ENCODE peak calls at places on chromosomes 1 and 21, in four cellular contexts. X is GM12891, I is K562, F is lower leg skin. B is an unnamed sample.

GRCh38 chr1:165914136-165914798 is 86.9 kb downstream of the UCK2 start:
- DNase-seq in F (peak), I (peak), X (peak), B (peak)

GRCh38 chr21:33950425-33951079 is 34.9 kb upstream of the ATP5PO start:
- DNase-seq in F (no peak), X (no peak), I (no peak), B (no peak)

GRCh38 chr1:170618418-170618817 is 45.5 kb upstream of the PRRX1 start:
- DNase-seq in F (no peak), X (no peak), I (no peak), B (no peak)

GRCh38 chr1:34790985-34791384 is 1.8 kb upstream of the GJA4 start:
- DNase-seq in I (no peak), X (no peak), F (no peak), B (no peak)

GRCh38 chr1:109802136-109802900 is 38.6 kb upstream of the EPS8L3 start:
- DNase-seq in F (no peak), X (no peak), I (no peak), B (no peak)

GRCh38 chr1:209411491-209411929 is 172.0 kb upstream of the CAMK1G start:
- DNase-seq in I (no peak), X (no peak), F (peak), B (no peak)

GRCh38 chr1:220701974-220702373 is 11.8 kb downstream of the C1orf115 start:
- DNase-seq in I (no peak), X (no peak), F (no peak), B (peak)

GRCh38 chr1:214859647-214860046 is 222.9 kb upstream of the KCNK2 start:
- DNase-seq in F (no peak), X (no peak), I (no peak), B (no peak)

GRCh38 chr1:166903232-166903631 is 27.2 kb upstream of the TADA1 start:
- DNase-seq in I (no peak), X (no peak), F (no peak), B (no peak)

GRCh38 chr1:157829711-157830110 is 9.8 kb upstream of the FCRL1 start:
- DNase-seq in I (no peak), F (no peak), X (no peak), B (no peak)

GRCh38 chr1:54487571-54488050 is 60.4 kb upstream of the ACOT11 start:
- DNase-seq in X (no peak), I (no peak), F (no peak), B (no peak)

GRCh38 chr1:5562769-5563168 is 429.5 kb downstream of the NPHP4 start:
- DNase-seq in I (no peak), F (no peak), X (no peak), B (no peak)

GRCh38 chr1:24501371-24502167 is 1.1 kb upstream of the RCAN3 start:
- DNase-seq in I (no peak), X (no peak), F (peak), B (peak)

GRCh38 chr1:40530735-40531380 is 579 bp upstream of the ZNF684 start:
- DNase-seq in X (no peak), F (no peak), I (no peak), B (peak)

GRCh38 chr21:8994640-8995511 is 1526.5 kb upstream of the TPTE start:
- DNase-seq in X (no peak), F (no peak), I (peak), B (no peak)

GRCh38 chr1:218957971-218958370 is 215.7 kb upstream of the LYPLAL1 start:
- DNase-seq in F (no peak), I (no peak), X (no peak), B (no peak)

GRCh38 chr21:44377201-44377921 is 23.9 kb downstream of the TRPM2 start:
- DNase-seq in F (no peak), I (peak), X (no peak), B (peak)

GRCh38 chr1:117673405-117673804 is 67.6 kb downstream of the TENT5C start:
- DNase-seq in F (no peak), X (no peak), I (no peak), B (peak)

GRCh38 chr1:41338820-41339219 is 22.4 kb upstream of the FOXO6 start:
- DNase-seq in I (no peak), F (no peak), X (no peak), B (no peak)

GRCh38 chr1:19813651-19813960 is 1.5 kb downstream of the RNF186 start:
- DNase-seq in X (no peak), F (no peak), I (no peak), B (no peak)

GRCh38 chr1:245197911-245198379 is 43.2 kb downstream of the KIF26B start:
- DNase-seq in X (no peak), F (no peak), I (no peak), B (no peak)

GRCh38 chr1:24047101-24047459 is 64.9 kb downstream of the MYOM3 start:
- DNase-seq in I (peak), F (peak), X (no peak), B (peak)

GRCh38 chr1:169250022-169250421 is 117.6 kb downstream of the NME7 start:
- DNase-seq in X (no peak), F (no peak), I (no peak), B (no peak)

GRCh38 chr1:2134232-2134603 is 60.4 kb downstream of the FAAP20 start:
- DNase-seq in X (no peak), I (no peak), F (no peak), B (no peak)

GRCh38 chr1:155202731-155203515 is 4.8 kb downstream of the THBS3 start:
- DNase-seq in X (no peak), F (no peak), I (no peak), B (no peak)

GRCh38 chr1:156627313-156627880 is 8.2 kb downstream of the HAPLN2 start:
- DNase-seq in F (no peak), X (no peak), I (peak), B (peak)

GRCh38 chr1:109438798-109439297 is 12.6 kb upstream of the PSMA5 start:
- DNase-seq in X (no peak), F (no peak), I (peak), B (peak)

DNA sequence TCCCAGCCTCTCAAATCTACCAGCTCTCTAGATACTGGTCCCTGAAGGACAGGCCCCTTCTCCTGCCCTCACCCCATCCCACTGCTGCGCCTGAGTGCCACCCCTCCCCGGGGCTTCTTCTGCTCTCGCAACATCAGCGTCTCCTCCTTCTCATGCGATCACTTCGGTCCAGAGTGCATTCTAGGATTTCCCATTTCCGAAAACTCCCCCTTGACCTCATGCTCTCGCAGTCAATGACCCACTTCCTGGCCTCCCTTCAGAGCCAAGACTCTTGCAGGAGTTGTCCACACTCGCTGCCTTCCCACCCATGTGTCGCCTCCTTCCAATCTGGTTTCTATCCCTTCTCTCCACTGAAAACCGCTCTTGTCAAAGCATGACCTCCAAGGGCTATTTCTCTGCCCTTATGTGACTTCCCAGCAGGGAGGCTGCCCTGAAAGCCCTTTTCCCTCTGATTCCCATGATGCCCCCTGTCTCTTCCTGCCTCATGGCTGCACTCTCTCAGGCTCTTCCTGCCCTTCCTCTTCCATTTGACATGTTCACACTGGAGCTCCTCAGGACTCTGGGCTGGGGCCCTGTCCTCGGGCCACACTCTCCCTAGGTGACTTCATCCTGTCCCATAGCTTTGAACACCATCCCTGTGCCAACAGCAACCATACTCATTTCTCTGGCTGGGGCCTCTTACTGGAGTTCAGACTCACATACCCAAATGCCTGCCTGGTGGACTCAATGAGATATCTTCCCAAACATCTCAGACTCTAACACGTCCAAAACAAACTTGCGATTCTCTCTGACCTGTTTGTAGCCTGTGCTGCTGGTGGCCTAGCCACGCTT is 46.0 kb downstream of the LDLRAD2 start:
- DNase-seq in I (no peak), F (no peak), X (no peak), B (peak)
- TF ChIP-seq POLR2A in I (no peak), F (no peak), X (no peak), B (no peak)

GRCh38 chr1:193565971-193566577 is 379.7 kb upstream of the B3GALT2 start:
- DNase-seq in X (no peak), I (no peak), F (no peak), B (no peak)
- TF ChIP-seq POLR2A in X (no peak), I (no peak), F (no peak), B (no peak)

GRCh38 chr1:235246022-235246948 is 81.7 kb downstream of the ARID4B start:
- DNase-seq in X (no peak), I (no peak), F (no peak), B (peak)
- TF ChIP-seq POLR2A in X (no peak), I (no peak), F (no peak), B (no peak)

DNA sequence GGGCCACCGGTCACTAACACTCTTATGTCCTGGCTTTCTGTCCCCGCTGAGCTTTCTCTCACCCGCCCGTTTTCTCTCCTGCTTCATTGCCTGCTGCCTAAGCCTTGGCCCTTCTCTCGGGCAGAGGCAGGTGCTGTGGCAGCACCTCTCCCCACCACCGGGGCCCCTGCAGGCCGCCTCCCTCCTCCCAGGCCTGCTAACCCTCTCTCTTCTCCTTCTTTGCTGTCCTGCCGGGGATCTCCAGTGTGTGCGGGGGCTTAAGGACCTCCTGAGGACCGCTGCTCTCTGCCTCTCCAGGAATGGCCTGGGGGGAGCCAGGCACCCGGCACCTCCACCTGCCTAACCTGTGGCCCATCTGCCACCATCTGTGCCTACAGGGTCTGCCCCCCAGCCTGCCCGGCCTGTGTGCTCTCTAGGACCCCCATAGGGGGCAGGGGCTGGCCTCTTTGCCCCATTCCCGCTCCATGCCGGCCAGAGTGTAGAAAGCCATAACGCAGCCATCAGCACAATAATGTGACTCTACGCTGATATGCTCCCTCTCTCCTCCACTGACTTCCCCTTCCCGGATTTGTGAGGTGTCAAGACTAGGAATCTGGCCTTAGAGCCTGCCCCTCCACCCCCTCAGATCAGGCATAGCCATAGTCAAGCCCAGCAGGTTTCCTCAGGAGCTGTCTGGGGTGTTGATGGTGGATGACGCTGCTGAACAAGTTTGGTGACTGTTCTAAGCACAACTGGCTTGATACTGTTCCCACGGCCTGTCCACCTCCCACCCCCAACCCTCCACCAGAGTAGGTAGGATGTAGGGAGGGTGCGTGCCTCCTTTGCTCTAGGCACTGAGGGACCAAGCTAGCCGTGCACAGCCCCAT is 6.1 kb upstream of the SFN start:
- DNase-seq in I (no peak), X (no peak), F (no peak), B (no peak)
- TF ChIP-seq POLR2A in I (no peak), X (no peak), F (no peak), B (no peak)

GRCh38 chr1:161196111-161196510 is 2.7 kb downstream of the ADAMTS4 start:
- DNase-seq in X (no peak), I (no peak), F (no peak), B (no peak)

GRCh38 chr1:161195171-161195570 is 3.7 kb downstream of the ADAMTS4 start:
- DNase-seq in F (no peak), X (no peak), I (no peak), B (no peak)

GRCh38 chr1:161198206-161198876 is 513 bp downstream of the ADAMTS4 start:
- DNase-seq in F (peak), I (no peak), X (no peak), B (no peak)

GRCh38 chr1:161197560-161198205 is 1.2 kb downstream of the ADAMTS4 start:
- DNase-seq in I (no peak), X (no peak), F (no peak), B (no peak)

GRCh38 chr1:161196521-161197451 is 2.1 kb downstream of the ADAMTS4 start:
- DNase-seq in X (no peak), I (no peak), F (no peak), B (no peak)
- TF ChIP-seq POLR2A in X (no peak), I (no peak), F (no peak), B (no peak)

GRCh38 chr21:36718951-36719501 is 20.1 kb downstream of the SIM2 start:
- DNase-seq in I (no peak), X (no peak), F (no peak), B (no peak)
- TF ChIP-seq POLR2A in I (no peak), X (no peak), F (no peak), B (no peak)